ENCODE peak calls at places on chromosomes 4 and X, in seven cellular contexts. M, N, U, C, B, X and R are unnamed samples.

GRCh38 chrX:150935466-150935865 is 37.0 kb upstream of the CD99L2 start:
- DNase-seq in M (no peak), N (no peak), U (no peak), C (no peak), B (peak; percentile 25), X (no peak), R (no peak)

GRCh38 chr4:183919173-183919572 is 14.1 kb downstream of the STOX2 start:
- DNase-seq in M (peak; percentile 3), N (peak; percentile 18), U (no peak), C (no peak), B (no peak), X (no peak), R (no peak)

GRCh38 chr4:140826701-140827027 is 70.5 kb upstream of the TBC1D9 start:
- DNase-seq in M (no peak), N (no peak), U (no peak), C (no peak), B (no peak), X (no peak), R (no peak)

GRCh38 chr4:149709640-149710039 is 106.0 kb downstream of the IQCM start:
- DNase-seq in M (no peak), N (no peak), U (no peak), C (no peak), B (peak; percentile 29), X (no peak), R (no peak)

GRCh38 chrX:133918326-133918725 is 67.1 kb downstream of the GPC3 start:
- DNase-seq in M (no peak), N (no peak), U (no peak), C (no peak), B (no peak), X (no peak), R (no peak)

GRCh38 chr4:30617836-30618235 is 102.3 kb upstream of the PCDH7 start:
- DNase-seq in M (no peak), N (no peak), U (no peak), C (no peak), B (no peak), X (no peak), R (no peak)

GRCh38 chr4:81839347-81840042 is 367.8 kb upstream of the RASGEF1B start:
- DNase-seq in M (no peak), N (peak; percentile 24), U (no peak), C (peak; percentile 20), B (no peak), X (peak; percentile 82), R (no peak)

GRCh38 chr4:112296949-112297483 is at the start of gene ALPK1:
- DNase-seq in M (peak; percentile 53), N (no peak), U (peak; percentile 84), C (no peak), B (peak; percentile 86), X (no peak), R (peak; percentile 66)

GRCh38 chr4:145043306-145043705 is 54.7 kb downstream of the ANAPC10 start:
- DNase-seq in M (no peak), N (no peak), U (no peak), C (no peak), B (no peak), X (no peak), R (no peak)

GRCh38 chr4:61405307-61405706 is 205.2 kb downstream of the ADGRL3 start:
- DNase-seq in M (no peak), N (no peak), U (no peak), C (no peak), B (no peak), X (no peak), R (no peak)